ENCODE peak calls at places on chromosomes 11 and 22, in ten cellular contexts. D is upper lobe of right lung, C is left ventricle myocardium inferior, E is neural progenitor cell, B is body of pancreas, A is cardiac muscle cell, Q is suprapubic skin, S is mammary epithelial cell, U is spleen, X is ascending aorta. P is an unnamed sample.
A peak's percentile ranks its signal among the peaks of the same experiment; 100 is the strongest.

GRCh38 chr11:113567867-113568266 is 92.7 kb upstream of the DRD2 start:
- DNase-seq in D (no peak), C (no peak), E (no peak), B (no peak), A (no peak), Q (no peak), S (no peak), U (no peak), X (no peak), P (no peak)

GRCh38 chr11:8237453-8237852 is 26.2 kb downstream of the LMO1 start:
- DNase-seq in D (no peak), C (no peak), E (no peak), B (no peak), A (no peak), Q (no peak), S (no peak), U (peak; percentile 61), X (no peak), P (no peak)

GRCh38 chr11:126339073-126339865 is 16.2 kb upstream of the ST3GAL4 start:
- DNase-seq in D (peak; percentile 51), C (no peak), E (no peak), B (no peak), A (no peak), Q (no peak), S (peak; percentile 46), U (peak; percentile 38), X (no peak), P (no peak)

GRCh38 chr22:43305806-43306205 is 37.4 kb downstream of the SCUBE1 start:
- DNase-seq in D (no peak), C (peak; percentile 71), E (no peak), B (no peak), A (no peak), Q (no peak), S (no peak), U (no peak), X (no peak), P (no peak)

GRCh38 chr22:29524440-29525191 is 28.9 kb downstream of the THOC5 start:
- DNase-seq in D (no peak), C (peak; percentile 26), E (peak; percentile 59), B (peak; percentile 34), A (peak; percentile 55), Q (no peak), S (peak; percentile 13), U (peak; percentile 75), X (no peak), P (peak; percentile 12)

GRCh38 chr11:8989411-8989810 is 14.4 kb downstream of the NRIP3 start:
- DNase-seq in D (no peak), C (no peak), E (no peak), B (no peak), A (no peak), Q (no peak), S (no peak), U (no peak), X (no peak), P (no peak)

GRCh38 chr11:102545701-102546100 is 15.2 kb upstream of the MMP7 start:
- DNase-seq in D (no peak), C (no peak), E (no peak), B (no peak), A (no peak), Q (no peak), S (no peak), U (no peak), X (no peak), P (no peak)

GRCh38 chr11:76984741-76985140 is 49.5 kb upstream of the B3GNT6 start:
- DNase-seq in D (no peak), C (no peak), E (no peak), B (no peak), A (no peak), Q (no peak), S (no peak), U (no peak), X (no peak), P (no peak)

GRCh38 chr22:26890870-26891269 is 233.5 kb downstream of the MIAT start:
- DNase-seq in D (no peak), C (no peak), E (peak; percentile 31), B (no peak), A (peak; percentile 23), Q (no peak), S (no peak), U (no peak), X (no peak), P (no peak)

GRCh38 chr11:44138286-44138685 is 42.8 kb downstream of the EXT2 start:
- DNase-seq in D (no peak), C (no peak), E (no peak), B (no peak), A (no peak), Q (no peak), S (no peak), U (no peak), X (no peak), P (no peak)

GRCh38 chr11:117002639-117003305 is 95.5 kb downstream of the SIK3 start:
- DNase-seq in D (no peak), C (no peak), E (no peak), B (peak; percentile 13), A (no peak), Q (no peak), S (peak; percentile 42), U (no peak), X (no peak), P (no peak)

GRCh38 chr11:80146231-80146630 is 705.4 kb upstream of the TENM4 start:
- DNase-seq in D (no peak), C (no peak), E (no peak), B (no peak), A (no peak), Q (no peak), S (peak; percentile 79), U (no peak), X (no peak), P (no peak)

GRCh38 chr11:132332521-132332920 is 962.1 kb downstream of the NTM start:
- DNase-seq in D (no peak), C (no peak), E (no peak), B (no peak), A (no peak), Q (no peak), S (no peak), U (no peak), X (no peak), P (no peak)

DNA sequence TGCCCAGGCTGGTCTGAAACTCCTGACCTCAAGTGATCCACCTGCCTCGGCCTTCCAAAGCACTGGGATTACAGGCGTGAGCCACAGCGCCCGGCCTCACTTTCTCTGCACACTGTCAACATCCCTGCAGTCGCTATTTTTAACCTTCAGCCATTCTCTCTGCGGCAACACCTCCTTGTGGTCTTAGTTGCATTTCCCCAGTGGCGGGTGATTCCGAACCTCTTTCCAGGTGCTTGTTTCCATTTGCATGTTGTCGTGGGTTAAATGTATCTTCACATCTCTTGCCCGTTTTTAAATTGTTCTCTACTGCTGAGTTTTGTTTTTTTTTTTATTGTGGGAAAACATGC is 2.2 kb upstream of the SCT start:
- DNase-seq in D (no peak), C (no peak), E (no peak), B (no peak), A (peak; percentile 77), Q (no peak), S (no peak), U (no peak), X (no peak), P (no peak)
- TF ChIP-seq CTCF in D (no peak), C (peak; percentile 41), E (no peak), B (no peak), A (no peak), Q (no peak), S (no peak), U (no peak), X (peak; percentile 7), P (peak; percentile 17)

GRCh38 chr11:67274768-67275605 is 8.7 kb downstream of the GRK2 start:
- DNase-seq in D (peak; percentile 69), C (peak; percentile 75), E (no peak), B (peak; percentile 46), A (no peak), Q (peak; percentile 66), S (no peak), U (peak; percentile 93), X (no peak), P (no peak)

GRCh38 chr11:67277231-67277961 is 11.1 kb downstream of the GRK2 start:
- DNase-seq in D (peak; percentile 95), C (peak; percentile 93), E (peak; percentile 70), B (peak; percentile 87), A (peak; percentile 64), Q (peak; percentile 94), S (peak; percentile 47), U (peak; percentile 99), X (peak; percentile 79), P (no peak)

GRCh38 chr11:67278135-67278938 is 10.8 kb upstream of the ANKRD13D start:
- DNase-seq in D (peak; percentile 65), C (no peak), E (no peak), B (no peak), A (no peak), Q (peak; percentile 59), S (no peak), U (peak; percentile 84), X (no peak), P (no peak)

GRCh38 chr11:67275606-67276409 is 9.5 kb downstream of the GRK2 start:
- DNase-seq in D (peak; percentile 63), C (no peak), E (no peak), B (no peak), A (no peak), Q (peak; percentile 57), S (no peak), U (peak; percentile 82), X (no peak), P (no peak)

DNA sequence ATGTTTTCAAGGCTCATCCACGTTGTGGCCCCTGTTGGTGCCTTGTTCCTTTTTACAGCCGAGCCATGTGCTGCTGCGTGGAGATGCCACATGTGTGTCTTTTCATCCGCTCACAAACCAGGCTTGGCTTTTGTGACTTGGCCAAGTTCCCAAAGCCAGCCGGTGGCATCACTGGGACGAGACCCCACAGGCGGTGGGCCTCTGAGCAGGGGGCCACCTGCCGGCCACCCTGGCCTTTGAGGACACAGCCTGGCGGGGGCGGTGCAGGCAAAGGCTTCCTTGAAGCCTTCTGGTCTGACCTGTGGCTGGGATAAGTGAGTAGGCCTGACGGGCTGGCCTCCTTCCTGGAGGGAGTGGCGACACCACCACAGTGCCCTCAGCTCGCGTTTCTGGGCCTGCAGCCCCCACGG is 10.6 kb downstream of the GRK2 start:
- DNase-seq in D (peak; percentile 81), C (no peak), E (peak; percentile 39), B (peak; percentile 43), A (peak; percentile 23), Q (peak; percentile 71), S (no peak), U (peak; percentile 90), X (no peak), P (no peak)
- H3K27ac ChIP-seq in D (peak overlapping the region; percentile 93), C (peak overlapping the region; percentile 94), E (no peak overlapping the region), B (peak overlapping the region; percentile 79), A (peak overlapping the region; percentile 85), Q (peak overlapping the region; percentile 91), S (no peak overlapping the region), U (peak overlapping the region; percentile 89), X (peak overlapping the region; percentile 72), P (peak overlapping the region; percentile 35)

GRCh38 chr22:35341090-35341874 is 39.6 kb upstream of the HMOX1 start:
- DNase-seq in D (no peak), C (no peak), E (no peak), B (no peak), A (no peak), Q (no peak), S (no peak), U (no peak), X (no peak), P (no peak)
- H3K36me3 ChIP-seq in D (peaks cover 76% of the 10 kb centered on the region), C (peaks cover 87% of the 10 kb centered on the region), E (no peaks in the 10 kb centered on the region), B (peaks cover 14% of the 10 kb centered on the region), A (peaks cover 8% of the 10 kb centered on the region), Q (peaks cover 98% of the 10 kb centered on the region), S (no peaks in the 10 kb centered on the region), U (peaks cover 79% of the 10 kb centered on the region), X (peaks cover 92% of the 10 kb centered on the region), P (peaks cover 30% of the 10 kb centered on the region)

GRCh38 chr22:24503137-24503850 is 8.2 kb downstream of the UPB1 start:
- DNase-seq in D (no peak), C (peak; percentile 65), E (peak; percentile 66), B (peak; percentile 61), A (peak; percentile 63), Q (no peak), S (peak; percentile 56), U (peak; percentile 81), X (no peak), P (peak; percentile 68)
- TF ChIP-seq CTCF in D (peak; percentile 61), C (peak; percentile 76), E (peak; percentile 75), B (peak; percentile 46), A (peak; percentile 80), Q (peak; percentile 12), S (peak; percentile 69), U (peak; percentile 66), X (peak; percentile 45), P (peak; percentile 90)